ENCODE peak calls at places on chromosomes 7 and 10, in ten cellular contexts. B is HTR-8/SVneo; R is stimulated activated CD4-positive, alpha-beta T cell treated with anti-CD3 and anti-CD28 coated beads, Interleukin-4, amount 100 ng/mL, for 1 hour; L is RPMI8226; O is CD4-positive, CD25-positive, alpha-beta regulatory T cell; M is effector memory CD8-positive, alpha-beta T cell; Y is GM23338; C is ELR; P is choroid plexus epithelial cell; Z is M059J. J is an unnamed sample.

GRCh38 chr7:43850348-43851116 is 18.8 kb downstream of the MRPS24 start:
- DNase-seq in B (no peak), R (no peak), L (peak), O (no peak), M (no peak), Y (no peak), C (peak), P (no peak), Z (peak), J (no peak)

GRCh38 chr7:110839866-110840265 is 251.1 kb upstream of the LRRN3 start:
- DNase-seq in B (no peak), R (no peak), L (peak), O (no peak), M (no peak), Y (peak), C (peak), P (peak), Z (no peak), J (no peak)

GRCh38 chr10:121926669-121927360 is 1.0 kb downstream of the ATE1 start:
- DNase-seq in B (peak), R (no peak), L (peak), O (no peak), M (peak), Y (peak), C (peak), P (peak), Z (peak), J (peak)

GRCh38 chr7:47525066-47525623 is 56.8 kb downstream of the TNS3 start:
- DNase-seq in B (no peak), R (no peak), L (no peak), O (no peak), M (no peak), Y (no peak), C (no peak), P (no peak), Z (no peak), J (no peak)

GRCh38 chr10:114266521-114266920 is 27.5 kb downstream of the VWA2 start:
- DNase-seq in B (peak), R (no peak), L (no peak), O (no peak), M (no peak), Y (no peak), C (no peak), P (peak), Z (peak), J (no peak)

GRCh38 chr7:36084485-36085091 is 68.5 kb upstream of the EEPD1 start:
- DNase-seq in B (peak), R (no peak), L (peak), O (no peak), M (no peak), Y (peak), C (peak), P (peak), Z (peak), J (no peak)

GRCh38 chr7:76349313-76349885 is 9.4 kb downstream of the YWHAG start:
- DNase-seq in B (no peak), R (no peak), L (no peak), O (no peak), M (no peak), Y (no peak), C (no peak), P (no peak), Z (no peak), J (no peak)

GRCh38 chr7:139725077-139725476 is 52.7 kb downstream of the HIPK2 start:
- DNase-seq in B (no peak), R (no peak), L (no peak), O (no peak), M (no peak), Y (no peak), C (peak), P (peak), Z (peak), J (no peak)

GRCh38 chr10:69092959-69093850 is 5.3 kb downstream of the SRGN start:
- DNase-seq in B (peak), R (peak), L (peak), O (peak), M (peak), Y (peak), C (peak), P (peak), Z (peak), J (peak)

GRCh38 chr10:44046605-44047004 is 338.3 kb downstream of the CXCL12 start:
- DNase-seq in B (no peak), R (no peak), L (no peak), O (no peak), M (no peak), Y (no peak), C (peak), P (peak), Z (peak), J (no peak)

GRCh38 chr7:94049615-94050014 is 45.5 kb upstream of the BET1 start:
- DNase-seq in B (no peak), R (no peak), L (peak), O (no peak), M (no peak), Y (peak), C (no peak), P (no peak), Z (no peak), J (no peak)

J was measured in central memory CD4-positive, alpha-beta T cell.